ENCODE peak calls at places on chromosomes 12 and 14, in eight cellular contexts. Z, I, B, L, F, Q, U and E are unnamed samples.

GRCh38 chr12:112839386-112839972 is 47.9 kb downstream of the RPH3A start:
- DNase-seq in Z (no peak), B (no peak), U (no peak), Q (peak; percentile 45), F (no peak), I (peak; percentile 82), L (no peak), E (no peak)

GRCh38 chr12:3972576-3972975 is 99.4 kb upstream of the PARP11 start:
- DNase-seq in I (no peak), Q (no peak), Z (no peak), U (no peak), L (no peak), B (no peak), F (no peak), E (no peak)

GRCh38 chr12:113278631-113279030 is 56.3 kb downstream of the SLC8B1 start:
- DNase-seq in U (no peak), B (no peak), F (no peak), L (peak; percentile 17), I (no peak), Z (no peak), Q (no peak), E (peak; percentile 7)

GRCh38 chr12:108735855-108736254 is 4.5 kb upstream of the CORO1C start:
- DNase-seq in F (no peak), U (no peak), Q (no peak), L (no peak), B (no peak), I (no peak), Z (no peak), E (no peak)

GRCh38 chr12:64080319-64081008 is 141.6 kb downstream of the KICS2 start:
- DNase-seq in B (no peak), F (no peak), Z (no peak), U (no peak), L (no peak), I (no peak), Q (no peak), E (no peak)

GRCh38 chr14:68669101-68669500 is 123.8 kb downstream of the ZFP36L1 start:
- DNase-seq in B (no peak), U (no peak), Q (no peak), Z (no peak), I (no peak), L (no peak), F (no peak), E (no peak)

GRCh38 chr12:55619352-55620138 is 17.1 kb upstream of the OR10P1 start:
- DNase-seq in B (peak; percentile 72), I (peak; percentile 89), Q (peak; percentile 93), F (peak; percentile 63), L (no peak), U (peak; percentile 70), Z (peak; percentile 5), E (no peak)

GRCh38 chr12:6967548-6968100 is 2.8 kb downstream of the PHB2 start:
- DNase-seq in L (no peak), Z (no peak), I (no peak), Q (no peak), U (no peak), F (no peak), B (no peak), E (no peak)

GRCh38 chr12:121154793-121155375 is 22.2 kb downstream of the P2RX7 start:
- DNase-seq in U (no peak), Z (peak; percentile 24), B (no peak), F (no peak), Q (no peak), I (no peak), L (no peak), E (no peak)

GRCh38 chr14:89719371-89720075 is 235.0 kb downstream of the EFCAB11 start:
- DNase-seq in I (no peak), B (no peak), Q (no peak), L (no peak), F (no peak), Z (no peak), U (peak; percentile 38), E (no peak)

GRCh38 chr12:116319851-116320621 is 42.5 kb upstream of the MED13L start:
- DNase-seq in Q (peak; percentile 99), I (peak; percentile 87), U (no peak), L (no peak), Z (no peak), B (peak; percentile 63), F (peak; percentile 78), E (peak; percentile 50)

GRCh38 chr12:28350502-28350901 is 160.2 kb downstream of the CCDC91 start:
- DNase-seq in Q (peak; percentile 18), Z (no peak), F (no peak), L (no peak), B (no peak), I (no peak), U (no peak), E (no peak)

GRCh38 chr14:68736519-68736918 is 56.3 kb downstream of the ZFP36L1 start:
- DNase-seq in Z (no peak), Q (no peak), L (no peak), B (no peak), I (peak; percentile 2), F (peak; percentile 30), U (no peak), E (no peak)

GRCh38 chr12:75087656-75088055 is 122.0 kb downstream of the KCNC2 start:
- DNase-seq in Z (no peak), L (no peak), B (no peak), U (no peak), I (peak; percentile 3), F (no peak), Q (peak; percentile 6), E (no peak)

GRCh38 chr12:108935165-108935564 is 55.3 kb downstream of the DAO start:
- DNase-seq in F (no peak), U (no peak), Q (no peak), I (no peak), L (no peak), Z (no peak), B (no peak), E (no peak)

GRCh38 chr12:89347325-89347829 is 4.9 kb downstream of the DUSP6 start:
- DNase-seq in I (no peak), L (no peak), Z (no peak), B (no peak), F (no peak), U (no peak), Q (no peak), E (no peak)

GRCh38 chr14:50003213-50004021 is 110.5 kb downstream of the ARF6 start:
- DNase-seq in B (peak; percentile 89), Q (peak; percentile 68), F (peak; percentile 87), Z (no peak), L (peak; percentile 92), I (peak; percentile 63), U (peak; percentile 88), E (peak; percentile 86)

GRCh38 chr12:96155781-96156180 is 38.4 kb upstream of the ELK3 start:
- DNase-seq in B (no peak), Z (no peak), L (no peak), U (no peak), Q (no peak), I (no peak), F (no peak), E (no peak)

GRCh38 chr12:30134229-30134628 is 350.5 kb upstream of the TMTC1 start:
- DNase-seq in U (no peak), L (no peak), B (no peak), Z (no peak), Q (no peak), F (no peak), I (no peak), E (no peak)

GRCh38 chr14:103854822-103855733 is 7.7 kb upstream of the PPP1R13B start:
- DNase-seq in U (no peak), Z (no peak), L (no peak), B (peak; percentile 84), Q (no peak), I (no peak), F (no peak), E (no peak)

GRCh38 chr14:99589031-99589441 is 15.0 kb downstream of the CCDC85C start:
- DNase-seq in B (no peak), L (no peak), F (no peak), I (no peak), U (no peak), Z (no peak), Q (no peak), E (no peak)

GRCh38 chr12:87368259-87368658 is 660.9 kb downstream of the C12orf50 start:
- DNase-seq in Z (no peak), F (no peak), Q (no peak), B (no peak), I (no peak), U (no peak), L (no peak), E (no peak)

GRCh38 chr12:94150483-94151225 is 2.3 kb downstream of the PLXNC1 start:
- DNase-seq in B (no peak), Z (no peak), F (peak; percentile 63), U (peak; percentile 55), L (peak; percentile 64), I (no peak), Q (no peak), E (no peak)

GRCh38 chr14:104221071-104221625 is 82.8 kb downstream of the KIF26A start:
- DNase-seq in Q (no peak), B (no peak), U (no peak), F (no peak), I (no peak), Z (no peak), L (peak; percentile 21), E (no peak)

GRCh38 chr12:118625050-118625675 is 248.8 kb downstream of the SUDS3 start:
- DNase-seq in Q (no peak), F (no peak), U (no peak), B (no peak), Z (no peak), I (no peak), L (no peak), E (no peak)

GRCh38 chr14:67934087-67934486 is 114.5 kb downstream of the RAD51B start:
- DNase-seq in Q (peak; percentile 89), I (peak; percentile 84), Z (no peak), F (peak; percentile 40), L (no peak), U (peak; percentile 42), B (no peak), E (no peak)

GRCh38 chr12:125677829-125678228 is 612.6 kb downstream of the AACS start:
- DNase-seq in I (no peak), B (no peak), F (no peak), L (no peak), U (no peak), Q (no peak), Z (no peak), E (no peak)

GRCh38 chr14:102986810-102987579 is 64.5 kb downstream of the AMN start:
- DNase-seq in F (no peak), L (no peak), Z (peak; percentile 22), B (peak; percentile 54), U (no peak), Q (peak; percentile 81), I (peak; percentile 85), E (no peak)

GRCh38 chr12:14416658-14417057 is 51.2 kb downstream of the ATF7IP start:
- DNase-seq in Q (peak; percentile 91), L (no peak), I (peak; percentile 93), B (no peak), Z (no peak), U (no peak), F (no peak), E (no peak)

GRCh38 chr14:97166497-97166896 is 369.3 kb downstream of the VRK1 start:
- DNase-seq in I (no peak), Q (no peak), B (no peak), U (no peak), F (no peak), Z (no peak), L (no peak), E (no peak)

GRCh38 chr12:79373896-79374499 is 316.8 kb downstream of the PAWR start:
- DNase-seq in U (peak; percentile 13), B (no peak), I (peak; percentile 37), Q (peak; percentile 28), Z (no peak), L (no peak), F (peak; percentile 18), E (no peak)

GRCh38 chr14:76761198-76761848 is at the start of gene VASH1:
- DNase-seq in Q (peak; percentile 69), U (peak; percentile 93), L (peak; percentile 91), F (peak; percentile 81), B (peak; percentile 56), I (peak; percentile 85), Z (peak; percentile 64), E (peak; percentile 82)

GRCh38 chr12:103743788-103744187 is 97.2 kb downstream of the NT5DC3 start:
- DNase-seq in Z (no peak), U (no peak), B (no peak), L (no peak), Q (no peak), I (no peak), F (no peak), E (no peak)